ENCODE peak calls at places on chromosome 13, in six cellular contexts. S is RPMI7951; M is neuronal stem cell; U is stimulated activated effector memory CD8-positive, alpha-beta T cell treated with anti-CD3 and anti-CD28 coated beads, Interleukin-12 subunit alpha, Interleukin-12 subunit beta, amount 100 ng/mL, for 72 hours; R is Peyer's patch; D is stimulated activated CD8-positive, alpha-beta memory T cell treated with anti-CD3 and anti-CD28 coated beads, Interleukin-4, amount 100 ng/mL, for 4 hours. W is an unnamed sample.

GRCh38 chr13:19644947-19645439 is 11.5 kb downstream of the MPHOSPH8 start:
- DNase-seq in S (no peak), M (no peak), U (no peak), R (no peak), D (no peak), W (no peak)

GRCh38 chr13:92804926-92805325 is 421.7 kb upstream of the GPC6 start:
- DNase-seq in S (peak; percentile 39), M (no peak), U (no peak), R (no peak), D (no peak), W (no peak)

GRCh38 chr13:97308735-97309429 is 86.7 kb downstream of the MBNL2 start:
- DNase-seq in S (peak; percentile 57), M (no peak), U (no peak), R (no peak), D (no peak), W (no peak)

GRCh38 chr13:46639033-46639981 is 86.3 kb downstream of the LRCH1 start:
- DNase-seq in S (no peak), M (no peak), U (no peak), R (no peak), D (no peak), W (no peak)

GRCh38 chr13:41107584-41108014 is 25.0 kb downstream of the KBTBD6 start:
- DNase-seq in S (no peak), M (no peak), U (no peak), R (no peak), D (no peak), W (no peak)

GRCh38 chr13:59641758-59642157 is 522.0 kb downstream of the DIAPH3 start:
- DNase-seq in S (no peak), M (no peak), U (no peak), R (no peak), D (no peak), W (no peak)

GRCh38 chr13:73248711-73249580 is 190.1 kb downstream of the KLF5 start:
- DNase-seq in S (no peak), M (no peak), U (no peak), R (no peak), D (no peak), W (no peak)

GRCh38 chr13:27830010-27830409 is 37.7 kb downstream of the GSX1 start:
- DNase-seq in S (peak; percentile 12), M (peak; percentile 67), U (peak; percentile 70), R (peak; percentile 82), D (peak; percentile 31), W (no peak)

GRCh38 chr13:92719868-92720267 is 506.7 kb upstream of the GPC6 start:
- DNase-seq in S (no peak), M (peak; percentile 11), U (no peak), R (no peak), D (no peak), W (no peak)

GRCh38 chr13:34926513-34926912 is 15.6 kb upstream of the NBEA start:
- DNase-seq in S (peak; percentile 53), M (no peak), U (no peak), R (no peak), D (no peak), W (no peak)

GRCh38 chr13:77891041-77891440 is 27.6 kb downstream of the EDNRB start:
- DNase-seq in S (no peak), M (no peak), U (no peak), R (no peak), D (no peak), W (no peak)

GRCh38 chr13:51619614-51620013 is 35.4 kb downstream of the WDFY2 start:
- DNase-seq in S (peak; percentile 76), M (no peak), U (no peak), R (no peak), D (no peak), W (no peak)

GRCh38 chr13:99746857-99747710 is 224.5 kb downstream of the ZIC5 start:
- DNase-seq in S (no peak), M (peak; percentile 93), U (no peak), R (no peak), D (no peak), W (no peak)

GRCh38 chr13:41919031-41919740 is 41.7 kb downstream of the VWA8 start:
- DNase-seq in S (no peak), M (no peak), U (no peak), R (no peak), D (no peak), W (no peak)

GRCh38 chr13:86095351-86095750 is 296.1 kb upstream of the SLITRK6 start:
- DNase-seq in S (no peak), M (no peak), U (no peak), R (no peak), D (no peak), W (no peak)

GRCh38 chr13:99322297-99323103 is 15.3 kb upstream of the GPR183 start:
- DNase-seq in S (peak; percentile 88), M (no peak), U (no peak), R (no peak), D (no peak), W (no peak)

GRCh38 chr13:113186061-113186900 is 22.2 kb downstream of the PCID2 start:
- DNase-seq in S (peak; percentile 33), M (no peak), U (no peak), R (no peak), D (no peak), W (no peak)

GRCh38 chr13:101416181-101417042 is at the start of gene NALCN:
- DNase-seq in S (peak; percentile 15), M (peak; percentile 31), U (no peak), R (no peak), D (no peak), W (peak; percentile 45)

GRCh38 chr13:43838909-43839308 is 40.6 kb downstream of the CCDC122 start:
- DNase-seq in S (peak; percentile 73), M (no peak), U (no peak), R (no peak), D (no peak), W (no peak)

GRCh38 chr13:30581582-30581981 is 36.1 kb upstream of the USPL1 start:
- DNase-seq in S (no peak), M (no peak), U (no peak), R (no peak), D (no peak), W (no peak)

GRCh38 chr13:41568990-41569387 is 111.6 kb downstream of the RGCC start:
- DNase-seq in S (peak; percentile 46), M (no peak), U (no peak), R (no peak), D (no peak), W (no peak)

GRCh38 chr13:23794267-23795161 is 94.7 kb downstream of the MIPEP start:
- DNase-seq in S (peak; percentile 47), M (no peak), U (no peak), R (no peak), D (no peak), W (no peak)

GRCh38 chr13:41075034-41075433 is 13.7 kb downstream of the WBP4 start:
- DNase-seq in S (peak; percentile 20), M (no peak), U (no peak), R (no peak), D (no peak), W (no peak)

GRCh38 chr13:46850214-46850613 is 46.6 kb downstream of the HTR2A start:
- DNase-seq in S (no peak), M (no peak), U (no peak), R (no peak), D (no peak), W (no peak)